ENCODE peak calls at places on chromosomes 3 and 15, in four cellular contexts. L is RKO, W is kidney tubule cell, E is posterior vena cava. G is an unnamed sample.

GRCh38 chr3:110243081-110243480 is 828.5 kb upstream of the NECTIN3 start:
- DNase-seq in L (no peak), E (no peak), W (no peak), G (no peak)

GRCh38 chr3:151925876-151926275 is 52.4 kb downstream of the SUCNR1 start:
- DNase-seq in L (peak; percentile 15), W (peak; percentile 55), E (no peak), G (peak; percentile 17)

GRCh38 chr15:83904107-83904720 is 250.3 kb downstream of the ADAMTSL3 start:
- DNase-seq in W (peak; percentile 17), E (no peak), L (no peak), G (peak; percentile 77)

GRCh38 chr3:64084640-64085039 is 61.3 kb upstream of the PSMD6 start:
- DNase-seq in L (peak; percentile 81), E (no peak), W (peak; percentile 100), G (peak; percentile 89)

GRCh38 chr15:90286678-90287077 is 21.2 kb downstream of the NGRN start:
- DNase-seq in W (peak; percentile 26), E (no peak), L (peak; percentile 53), G (peak; percentile 37)

GRCh38 chr3:79954756-79955155 is 187.0 kb upstream of the ROBO1 start:
- DNase-seq in E (no peak), W (no peak), L (no peak), G (no peak)

GRCh38 chr15:31367730-31368344 is 41.2 kb downstream of the KLF13 start:
- DNase-seq in L (no peak), E (peak; percentile 70), W (peak; percentile 31), G (no peak)

GRCh38 chr15:90291679-90292356 is 26.3 kb downstream of the NGRN start:
- DNase-seq in L (peak; percentile 43), E (no peak), W (peak; percentile 36), G (peak; percentile 93)

GRCh38 chr15:59825926-59826325 is 136.8 kb upstream of the BNIP2 start:
- DNase-seq in W (no peak), E (no peak), L (no peak), G (no peak)

GRCh38 chr3:59862686-59863085 is 812.9 kb upstream of the CFAP20DC start:
- DNase-seq in E (no peak), L (peak; percentile 63), W (peak; percentile 39), G (peak; percentile 18)

GRCh38 chr3:69097407-69098086 is 12.8 kb downstream of the ARL6IP5 start:
- DNase-seq in L (no peak), E (no peak), W (no peak), G (no peak)

GRCh38 chr15:39864116-39864515 is 56.0 kb downstream of the GPR176 start:
- DNase-seq in E (no peak), W (no peak), L (no peak), G (no peak)

GRCh38 chr15:35279811-35280210 is 194.7 kb upstream of the NANOGP8 start:
- DNase-seq in L (no peak), W (no peak), E (no peak), G (no peak)

GRCh38 chr3:194512895-194513601 is 26.2 kb upstream of the ATP13A3 start:
- DNase-seq in W (no peak), E (no peak), L (no peak), G (peak; percentile 53)

GRCh38 chr3:190443257-190443656 is 6.4 kb downstream of the TMEM207 start:
- DNase-seq in L (peak; percentile 15), W (peak; percentile 23), E (no peak), G (no peak)

GRCh38 chr3:159593927-159594605 is 394.6 kb upstream of the IL12A start:
- DNase-seq in E (no peak), W (no peak), L (no peak), G (no peak)

GRCh38 chr3:14461006-14461747 is 58.8 kb downstream of the SLC6A6 start:
- DNase-seq in E (no peak), W (no peak), L (no peak), G (no peak)

GRCh38 chr3:96983731-96984130 is 169.3 kb downstream of the EPHA6 start:
- DNase-seq in L (no peak), E (no peak), W (peak; percentile 60), G (peak; percentile 6)

GRCh38 chr3:99031778-99032177 is 130.3 kb upstream of the DCBLD2 start:
- DNase-seq in L (no peak), E (no peak), W (no peak), G (no peak)

GRCh38 chr3:112640333-112640863 is 545 bp downstream of the CCDC80 start:
- DNase-seq in W (peak; percentile 80), E (no peak), L (peak; percentile 56), G (no peak)

GRCh38 chr15:99546436-99547100 is 19.2 kb upstream of the MEF2A start:
- DNase-seq in L (no peak), E (no peak), W (no peak), G (no peak)

GRCh38 chr3:120772081-120772480 is 29.5 kb downstream of the GTF2E1 start:
- DNase-seq in L (no peak), E (no peak), W (peak; percentile 25), G (no peak)

GRCh38 chr15:50181206-50181982 is 602 bp upstream of the SLC27A2 start:
- DNase-seq in W (peak; percentile 27), E (no peak), L (no peak), G (no peak)

GRCh38 chr3:10725067-10725466 is 91.0 kb upstream of the SLC6A11 start:
- DNase-seq in L (no peak), W (no peak), E (no peak), G (no peak)